ENCODE peak calls at places on chromosomes 12 and 14, in four cellular contexts. N, H, K and L are unnamed samples.

GRCh38 chr12:90102957-90103652 is 394.5 kb upstream of the ATP2B1 start:
- DNase-seq in K (no peak), N (peak), H (no peak), L (peak)

GRCh38 chr14:64764641-64765520 is 60.7 kb downstream of the PLEKHG3 start:
- DNase-seq in K (peak), H (peak), N (no peak), L (peak)

GRCh38 chr12:56193025-56193578 is 3.8 kb upstream of the SMARCC2 start:
- DNase-seq in N (peak), H (peak), K (peak), L (peak)

GRCh38 chr12:109291531-109292341 is 17.3 kb downstream of the FOXN4 start:
- DNase-seq in H (peak), N (no peak), K (no peak), L (no peak)

GRCh38 chr12:65620026-65620425 is 204.3 kb upstream of the HMGA2 start:
- DNase-seq in N (no peak), H (no peak), K (no peak), L (no peak)

GRCh38 chr14:77018785-77019184 is 9.7 kb downstream of the IRF2BPL start:
- DNase-seq in N (no peak), K (no peak), H (no peak), L (no peak)

GRCh38 chr12:114248527-114248926 is 157.4 kb downstream of the TBX5 start:
- DNase-seq in K (no peak), H (peak), N (no peak), L (no peak)

GRCh38 chr14:34479694-34480093 is 17.7 kb upstream of the SPTSSA start:
- DNase-seq in N (no peak), H (no peak), K (no peak), L (no peak)

GRCh38 chr14:74601982-74602381 is 10.1 kb downstream of the LTBP2 start:
- DNase-seq in H (no peak), N (no peak), K (peak), L (no peak)

GRCh38 chr12:23628836-23629235 is 320.6 kb downstream of the SOX5 start:
- DNase-seq in N (no peak), H (no peak), K (no peak), L (no peak)

GRCh38 chr12:64566122-64566521 is 44.2 kb upstream of the RASSF3 start:
- DNase-seq in H (no peak), N (no peak), K (no peak), L (no peak)
- TF ChIP-seq ETV6 in H (no peak), N (no peak), K (no peak), L (no peak)

GRCh38 chr14:99258341-99258781 is 13.6 kb downstream of the BCL11B start:
- DNase-seq in H (peak), N (no peak), K (no peak), L (no peak)

GRCh38 chr14:99260116-99260515 is 11.9 kb downstream of the BCL11B start:
- DNase-seq in K (no peak), H (no peak), N (no peak), L (no peak)

GRCh38 chr14:99260652-99261551 is 11.1 kb downstream of the BCL11B start:
- DNase-seq in H (no peak), N (no peak), K (no peak), L (no peak)

GRCh38 chr14:99258884-99259283 is 13.1 kb downstream of the BCL11B start:
- DNase-seq in K (no peak), H (no peak), N (no peak), L (no peak)

DNA sequence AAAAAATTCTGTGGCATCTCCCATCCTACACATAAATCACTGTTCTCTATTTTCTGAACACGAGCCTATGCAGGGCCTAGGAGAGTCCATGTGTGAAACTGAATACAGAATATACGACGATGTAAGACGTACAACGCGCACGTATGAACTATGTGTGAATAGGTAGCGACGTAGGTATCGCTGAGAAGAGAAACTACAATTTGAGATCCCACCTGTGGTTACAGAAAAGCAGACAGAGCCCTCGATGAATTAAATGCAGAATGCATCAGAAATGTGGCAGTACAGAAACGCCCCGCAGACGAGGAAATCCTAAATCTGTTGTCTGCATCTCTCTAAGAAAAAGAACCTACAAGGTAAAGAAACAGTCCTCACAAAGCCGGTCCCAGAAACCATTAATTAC is 12.7 kb downstream of the BCL11B start:
- DNase-seq in H (no peak), K (no peak), N (no peak), L (no peak)
- TF ChIP-seq ETV6 in H (no peak), K (no peak), N (no peak), L (no peak)

GRCh38 chr12:25970082-25970481 is 11.6 kb downstream of the RASSF8 start:
- DNase-seq in N (no peak), H (no peak), K (no peak), L (no peak)
- TF ChIP-seq ETV6 in N (no peak), H (no peak), K (no peak), L (no peak)

DNA sequence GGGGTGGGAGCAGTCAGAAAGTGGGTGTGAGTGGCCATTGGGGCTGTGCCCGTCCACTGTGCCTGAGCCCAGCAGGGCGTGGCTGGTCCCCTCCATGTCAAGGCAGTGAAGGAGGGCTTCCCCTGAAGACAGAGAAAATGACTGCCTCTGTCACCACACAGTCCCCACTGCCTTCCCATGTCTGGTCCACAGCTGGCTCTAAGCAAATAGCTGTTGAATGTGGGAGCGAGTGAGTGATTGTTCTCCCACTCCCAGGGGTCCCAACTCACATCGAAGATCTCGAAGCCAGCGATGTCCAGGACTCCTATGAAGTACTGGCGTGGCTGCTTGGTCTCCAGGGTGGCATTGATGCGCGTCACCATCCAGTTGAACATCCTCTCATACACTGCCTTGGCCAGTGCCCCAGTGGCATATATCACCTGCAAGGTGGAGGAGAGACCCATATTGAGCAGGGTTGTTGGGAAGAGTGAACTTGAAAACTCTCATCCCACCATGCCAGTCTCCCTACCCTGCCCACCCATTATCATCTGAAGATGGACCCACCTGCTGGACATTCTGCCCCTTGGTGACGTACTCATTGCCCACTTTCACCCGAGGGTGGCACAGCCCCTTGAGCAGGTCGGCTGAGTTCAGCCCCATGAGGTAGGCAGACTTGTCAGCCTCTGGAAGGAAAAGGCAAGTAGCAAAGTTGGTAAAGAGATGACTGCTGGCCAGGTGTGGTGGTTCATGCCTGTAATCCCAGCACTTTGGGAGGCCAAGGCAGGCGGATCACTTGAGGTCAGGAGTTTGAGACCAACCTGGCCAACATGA is 6.6 kb downstream of the MYH7 start:
- DNase-seq in H (no peak), N (no peak), K (no peak), L (no peak)
- TF ChIP-seq ETV6 in H (no peak), N (no peak), K (no peak), L (no peak)